ENCODE peak calls at places on chromosomes 5 and 9, in four cellular contexts. One of them, this sample, is unnamed.

GRCh38 chr9:38316166-38316765 is 76.2 kb upstream of the ALDH1B1 start:
- DNase-seq in HepG2: no peak
- DNase-seq in SK-N-SH: no peak
- DNase-seq in K562: no peak
- DNase-seq in this sample: no peak

GRCh38 chr5:82859439-82860140 is 217.6 kb downstream of the TMEM167A start:
- DNase-seq in SK-N-SH: no peak
- DNase-seq in HepG2: no peak
- DNase-seq in K562: no peak
- DNase-seq in this sample: no peak

GRCh38 chr9:137619240-137620090 is 660 bp downstream of the EHMT1 start:
- DNase-seq in K562: peak; percentile 58
- DNase-seq in HepG2: no peak
- DNase-seq in SK-N-SH: no peak
- DNase-seq in this sample: no peak

GRCh38 chr5:81750308-81751008 is 439 bp downstream of the SSBP2 start:
- DNase-seq in K562: peak; percentile 31
- DNase-seq in HepG2: no peak
- DNase-seq in SK-N-SH: peak; percentile 76
- DNase-seq in this sample: no peak

GRCh38 chr5:65100846-65101678 is 332.3 kb downstream of the CWC27 start:
- DNase-seq in K562: peak; percentile 66
- DNase-seq in SK-N-SH: peak; percentile 72
- DNase-seq in HepG2: peak; percentile 66
- DNase-seq in this sample: no peak

GRCh38 chr5:29037716-29038115 is 1999.3 kb upstream of the CDH9 start:
- DNase-seq in HepG2: no peak
- DNase-seq in SK-N-SH: no peak
- DNase-seq in K562: no peak
- DNase-seq in this sample: no peak

GRCh38 chr9:90368241-90368640 is 274.4 kb downstream of the DIRAS2 start:
- DNase-seq in K562: no peak
- DNase-seq in HepG2: no peak
- DNase-seq in SK-N-SH: no peak
- DNase-seq in this sample: no peak

GRCh38 chr5:123261752-123262151 is 161.5 kb downstream of the CEP120 start:
- DNase-seq in K562: no peak
- DNase-seq in SK-N-SH: no peak
- DNase-seq in HepG2: no peak
- DNase-seq in this sample: no peak

GRCh38 chr9:1462626-1463308 is 412.6 kb downstream of the DMRT2 start:
- DNase-seq in HepG2: no peak
- DNase-seq in SK-N-SH: no peak
- DNase-seq in K562: no peak
- DNase-seq in this sample: no peak

GRCh38 chr5:172443441-172444109 is 10.8 kb downstream of the SH3PXD2B start:
- DNase-seq in K562: peak; percentile 65
- DNase-seq in SK-N-SH: peak; percentile 67
- DNase-seq in HepG2: no peak
- DNase-seq in this sample: no peak

GRCh38 chr5:40875958-40876357 is 33.3 kb upstream of the C7 start:
- DNase-seq in K562: no peak
- DNase-seq in SK-N-SH: no peak
- DNase-seq in HepG2: no peak
- DNase-seq in this sample: no peak

GRCh38 chr5:98631311-98632054 is 142.0 kb upstream of the RGMB start:
- DNase-seq in HepG2: no peak
- DNase-seq in K562: no peak
- DNase-seq in SK-N-SH: no peak
- DNase-seq in this sample: no peak

GRCh38 chr5:149333711-149334443 is 11.4 kb upstream of the GRPEL2 start:
- DNase-seq in K562: no peak
- DNase-seq in HepG2: no peak
- DNase-seq in SK-N-SH: no peak
- DNase-seq in this sample: no peak

GRCh38 chr5:144198386-144198785 is 27.7 kb downstream of the KCTD16 start:
- DNase-seq in SK-N-SH: no peak
- DNase-seq in K562: no peak
- DNase-seq in HepG2: no peak
- DNase-seq in this sample: no peak

GRCh38 chr5:1318659-1319251 is 23.9 kb upstream of the TERT start:
- DNase-seq in SK-N-SH: no peak
- DNase-seq in HepG2: no peak
- DNase-seq in K562: no peak
- DNase-seq in this sample: no peak

GRCh38 chr5:73985145-73985544 is 359.1 kb downstream of the ARHGEF28 start:
- DNase-seq in SK-N-SH: peak; percentile 22
- DNase-seq in HepG2: peak; percentile 69
- DNase-seq in K562: peak; percentile 6
- DNase-seq in this sample: no peak

GRCh38 chr5:103674321-103674720 is 111.7 kb upstream of the NUDT12 start:
- DNase-seq in HepG2: no peak
- DNase-seq in SK-N-SH: no peak
- DNase-seq in K562: no peak
- DNase-seq in this sample: no peak

GRCh38 chr9:68933434-68934318 is 80.2 kb downstream of the PRKACG start:
- DNase-seq in SK-N-SH: no peak
- DNase-seq in K562: no peak
- DNase-seq in HepG2: no peak
- DNase-seq in this sample: peak; percentile 71

GRCh38 chr9:86924206-86924605 is 23.1 kb downstream of the GAS1 start:
- DNase-seq in K562: no peak
- DNase-seq in HepG2: no peak
- DNase-seq in SK-N-SH: no peak
- DNase-seq in this sample: no peak

GRCh38 chr9:86918556-86918955 is 28.8 kb downstream of the GAS1 start:
- DNase-seq in HepG2: no peak
- DNase-seq in K562: no peak
- DNase-seq in SK-N-SH: no peak
- DNase-seq in this sample: no peak

GRCh38 chr9:86925686-86926085 is 21.6 kb downstream of the GAS1 start:
- DNase-seq in K562: no peak
- DNase-seq in SK-N-SH: no peak
- DNase-seq in HepG2: no peak
- DNase-seq in this sample: no peak

GRCh38 chr9:86923061-86923460 is 24.2 kb downstream of the GAS1 start:
- DNase-seq in SK-N-SH: no peak
- DNase-seq in HepG2: no peak
- DNase-seq in K562: no peak
- DNase-seq in this sample: no peak

DNA sequence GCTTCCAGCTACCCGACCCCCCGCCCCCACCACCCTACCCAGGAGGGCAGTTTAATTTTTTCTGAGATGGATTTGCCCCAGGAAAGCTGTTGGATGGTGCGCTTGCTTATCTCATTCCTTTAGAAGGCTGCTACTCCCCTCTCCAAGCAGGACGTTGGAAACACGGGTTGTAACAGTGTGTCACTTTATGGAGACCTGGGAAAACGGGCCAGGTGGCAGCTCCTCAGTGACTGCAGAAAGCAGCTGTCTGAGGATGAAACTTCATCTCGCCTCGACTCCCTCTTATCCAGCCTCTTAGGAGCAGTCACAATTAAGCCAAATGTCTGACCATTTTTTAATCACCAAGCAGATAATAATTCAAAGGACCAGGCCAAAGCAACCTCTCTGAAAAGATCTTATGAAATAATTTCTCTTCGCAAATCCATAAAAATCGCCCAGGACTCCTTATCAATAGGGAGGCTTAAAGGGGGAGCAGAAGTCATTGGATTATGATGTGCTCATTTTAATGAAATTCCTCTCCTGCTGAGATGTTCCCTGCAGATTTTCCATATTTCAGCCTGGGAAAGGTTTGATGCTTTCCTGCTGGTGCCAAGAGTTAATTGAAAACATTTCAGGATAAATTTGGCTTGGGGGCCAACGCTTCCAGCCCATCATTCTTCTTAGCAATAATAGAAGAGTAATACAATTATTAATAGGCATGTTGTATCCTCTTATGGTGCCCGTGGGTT is 26.0 kb downstream of the GAS1 start:
- DNase-seq in SK-N-SH: peak; percentile 20
- DNase-seq in K562: no peak
- DNase-seq in HepG2: no peak
- DNase-seq in this sample: no peak
- H4K20me1 ChIP-seq in SK-N-SH: no peaks in the 10 kb centered on the region
- H4K20me1 ChIP-seq in K562: no peaks in the 10 kb centered on the region
- H4K20me1 ChIP-seq in HepG2: no peaks in the 10 kb centered on the region
- H4K20me1 ChIP-seq in this sample: no peaks in the 10 kb centered on the region

GRCh38 chr5:72246239-72246580 is 73.8 kb downstream of the MRPS27 start:
- DNase-seq in K562: peak; percentile 75
- DNase-seq in HepG2: no peak
- DNase-seq in SK-N-SH: peak; percentile 41
- DNase-seq in this sample: no peak
- TF ChIP-seq FOXM1 in K562: no peak
- TF ChIP-seq FOXM1 in HepG2: no peak
- TF ChIP-seq FOXM1 in SK-N-SH: no peak
- TF ChIP-seq FOXM1 in this sample: no peak

GRCh38 chr5:169115725-169116124 is 185.2 kb downstream of the SLIT3 start:
- DNase-seq in K562: no peak
- DNase-seq in HepG2: no peak
- DNase-seq in SK-N-SH: peak; percentile 60
- DNase-seq in this sample: no peak

GRCh38 chr5:169122951-169123350 is 178.0 kb downstream of the SLIT3 start:
- DNase-seq in SK-N-SH: no peak
- DNase-seq in HepG2: no peak
- DNase-seq in K562: no peak
- DNase-seq in this sample: no peak

GRCh38 chr5:169116961-169117461 is 183.9 kb downstream of the SLIT3 start:
- DNase-seq in HepG2: peak; percentile 11
- DNase-seq in K562: peak; percentile 9
- DNase-seq in SK-N-SH: no peak
- DNase-seq in this sample: no peak

GRCh38 chr5:169121631-169122420 is 179.1 kb downstream of the SLIT3 start:
- DNase-seq in SK-N-SH: no peak
- DNase-seq in HepG2: no peak
- DNase-seq in K562: no peak
- DNase-seq in this sample: no peak

GRCh38 chr5:169119287-169120048 is 181.5 kb downstream of the SLIT3 start:
- DNase-seq in SK-N-SH: no peak
- DNase-seq in HepG2: no peak
- DNase-seq in K562: no peak
- DNase-seq in this sample: no peak
- H4K20me1 ChIP-seq in SK-N-SH: no peaks in the 10 kb centered on the region
- H4K20me1 ChIP-seq in HepG2: no peaks in the 10 kb centered on the region
- H4K20me1 ChIP-seq in K562: no peaks in the 10 kb centered on the region
- H4K20me1 ChIP-seq in this sample: no peaks in the 10 kb centered on the region

GRCh38 chr9:135088979-135089847 is 1.7 kb downstream of the OLFM1 start:
- DNase-seq in HepG2: no peak
- DNase-seq in K562: no peak
- DNase-seq in SK-N-SH: no peak
- DNase-seq in this sample: no peak
- TF ChIP-seq FOXM1 in HepG2: no peak
- TF ChIP-seq FOXM1 in K562: no peak
- TF ChIP-seq FOXM1 in SK-N-SH: no peak
- TF ChIP-seq FOXM1 in this sample: no peak

DNA sequence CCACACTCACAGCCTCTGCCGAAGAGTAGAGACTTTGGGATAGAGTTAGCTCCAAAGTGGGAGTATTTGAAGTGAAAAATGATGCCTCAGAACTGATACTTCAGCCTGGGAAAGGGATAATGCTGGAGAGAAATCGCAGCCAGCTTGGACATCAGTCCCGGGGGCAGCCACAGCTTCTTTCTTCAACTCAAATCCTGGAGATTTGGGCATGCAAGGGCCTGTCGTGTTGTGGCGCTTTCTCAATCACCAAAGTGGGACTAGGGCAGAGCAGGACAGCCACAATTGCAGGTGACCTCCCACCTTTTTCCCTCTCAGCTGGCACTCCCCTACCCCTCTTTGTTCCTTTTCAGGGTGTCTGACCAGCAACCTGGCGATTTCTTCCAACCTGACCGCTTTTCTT is 70.4 kb downstream of the UBAP1 start:
- DNase-seq in SK-N-SH: no peak
- DNase-seq in K562: no peak
- DNase-seq in HepG2: no peak
- DNase-seq in this sample: no peak
- H4K20me1 ChIP-seq in SK-N-SH: peaks cover 15% of the 10 kb centered on the region
- H4K20me1 ChIP-seq in K562: no peaks in the 10 kb centered on the region
- H4K20me1 ChIP-seq in HepG2: no peaks in the 10 kb centered on the region
- H4K20me1 ChIP-seq in this sample: no peaks in the 10 kb centered on the region

GRCh38 chr5:181184845-181185216 is 20.2 kb downstream of the TRIM7 start:
- DNase-seq in K562: no peak
- DNase-seq in HepG2: no peak
- DNase-seq in SK-N-SH: no peak
- DNase-seq in this sample: no peak

GRCh38 chr5:181185560-181185959 is 19.4 kb downstream of the TRIM7 start:
- DNase-seq in HepG2: no peak
- DNase-seq in K562: no peak
- DNase-seq in SK-N-SH: no peak
- DNase-seq in this sample: no peak

GRCh38 chr5:181186022-181186421 is 19.0 kb downstream of the TRIM7 start:
- DNase-seq in SK-N-SH: no peak
- DNase-seq in HepG2: no peak
- DNase-seq in K562: no peak
- DNase-seq in this sample: no peak

GRCh38 chr5:181186902-181187499 is 18.0 kb downstream of the TRIM7 start:
- DNase-seq in K562: peak; percentile 72
- DNase-seq in SK-N-SH: no peak
- DNase-seq in HepG2: no peak
- DNase-seq in this sample: no peak

DNA sequence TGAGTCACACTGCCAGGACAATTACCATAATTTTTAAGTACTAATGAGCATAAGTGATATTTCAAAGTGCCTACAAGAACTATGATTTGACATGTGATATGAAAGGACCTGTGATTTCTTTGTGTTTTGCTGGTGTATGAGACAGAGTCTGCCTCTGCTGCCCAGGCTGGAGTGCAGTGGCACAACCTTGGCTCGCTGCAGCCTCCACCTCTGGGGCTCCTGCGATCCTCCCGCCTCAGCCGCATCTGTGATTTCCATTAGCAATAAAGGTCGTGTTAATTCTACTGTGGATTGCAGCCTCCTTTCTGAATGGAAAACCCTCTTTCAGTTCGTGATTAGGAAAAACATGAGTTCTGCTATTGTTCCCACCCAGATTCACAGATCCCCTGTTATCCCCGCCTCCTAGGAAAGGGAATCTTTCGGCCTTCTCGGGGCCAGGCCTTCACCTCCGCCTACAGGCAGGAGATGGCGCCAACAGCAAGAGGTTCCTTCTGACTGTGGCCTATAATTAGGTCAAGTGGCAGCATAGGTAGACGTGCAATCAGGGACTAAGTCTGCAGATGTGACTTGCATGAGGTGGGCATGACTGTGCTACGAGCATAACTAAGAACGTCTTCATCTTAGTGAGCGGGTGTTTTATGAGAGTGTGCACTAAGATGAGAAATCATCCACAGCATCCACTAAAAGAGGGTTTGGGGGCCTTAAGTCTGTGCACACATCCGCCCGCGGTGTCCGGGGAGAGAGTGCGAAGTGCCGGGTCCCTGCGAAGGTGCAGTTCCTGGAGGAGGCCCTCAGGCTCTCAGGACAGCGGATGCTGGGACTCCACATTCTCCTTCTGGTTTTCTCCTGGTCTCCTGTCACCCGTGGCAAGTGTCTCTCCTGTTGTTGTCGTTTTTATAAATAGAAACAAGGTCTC is 23.1 kb downstream of the TRIM7 start:
- DNase-seq in SK-N-SH: peak; percentile 71
- DNase-seq in HepG2: peak; percentile 74
- DNase-seq in K562: peak; percentile 76
- DNase-seq in this sample: no peak
- TF ChIP-seq FOXM1 in SK-N-SH: no peak
- TF ChIP-seq FOXM1 in HepG2: no peak
- TF ChIP-seq FOXM1 in K562: no peak
- TF ChIP-seq FOXM1 in this sample: no peak